ENCODE peak calls at places on chromosomes 2 and 18, in eight cellular contexts. I, B, H, C, F, Z, D and P are unnamed samples.

GRCh38 chr2:60661073-60661738 is 94.9 kb upstream of the PAPOLG start:
- DNase-seq in H (no peak), F (no peak), I (no peak), D (no peak), B (no peak), Z (no peak), C (no peak), P (no peak)

GRCh38 chr18:49898421-49898820 is 85.1 kb upstream of the ACAA2 start:
- DNase-seq in B (no peak), Z (peak), F (no peak), D (no peak), I (peak), H (no peak), C (peak), P (no peak)

GRCh38 chr18:56402872-56403516 is 235.4 kb downstream of the TXNL1 start:
- DNase-seq in Z (peak), I (no peak), F (no peak), B (no peak), H (peak), C (no peak), D (no peak), P (no peak)

GRCh38 chr2:31236433-31237205 is 2.7 kb downstream of the EHD3 start:
- DNase-seq in C (no peak), I (no peak), D (no peak), H (no peak), B (no peak), F (no peak), Z (no peak), P (peak)

GRCh38 chr18:33844232-33844631 is 266.2 kb downstream of the ASXL3 start:
- DNase-seq in H (no peak), Z (no peak), B (no peak), D (no peak), I (no peak), F (no peak), C (no peak), P (no peak)

GRCh38 chr18:13112982-13113381 is 105.6 kb upstream of the LDLRAD4 start:
- DNase-seq in B (no peak), H (no peak), I (no peak), C (peak), D (no peak), Z (peak), F (no peak), P (no peak)

GRCh38 chr2:44959855-44960254 is 18.4 kb downstream of the SIX3 start:
- DNase-seq in D (no peak), C (no peak), B (peak), F (no peak), I (no peak), H (peak), Z (no peak), P (no peak)

GRCh38 chr18:32754508-32755263 is 18.1 kb downstream of the KLHL14 start:
- DNase-seq in I (no peak), Z (no peak), D (no peak), B (no peak), F (no peak), C (peak), H (no peak), P (no peak)

GRCh38 chr2:200263279-200263678 is 43.2 kb upstream of the SPATS2L start:
- DNase-seq in F (no peak), I (no peak), D (no peak), C (no peak), Z (no peak), B (no peak), H (no peak), P (no peak)

GRCh38 chr2:64422466-64422865 is 31.5 kb upstream of the LGALSL start:
- DNase-seq in H (no peak), B (no peak), C (no peak), Z (no peak), I (no peak), F (no peak), D (no peak), P (no peak)

GRCh38 chr18:68314403-68314802 is 400.5 kb downstream of the TMX3 start:
- DNase-seq in C (no peak), Z (no peak), B (no peak), F (no peak), D (no peak), H (no peak), I (no peak), P (no peak)

GRCh38 chr2:44392338-44392943 is 30.7 kb downstream of the CAMKMT start:
- DNase-seq in B (no peak), F (peak), D (no peak), H (peak), C (peak), Z (peak), I (peak), P (no peak)

GRCh38 chr2:127541849-127542630 is 6.6 kb downstream of the MYO7B start:
- DNase-seq in B (no peak), H (no peak), F (no peak), I (no peak), Z (no peak), C (no peak), D (no peak), P (no peak)

GRCh38 chr2:13611939-13612338 is 895.2 kb downstream of the TRIB2 start:
- DNase-seq in B (no peak), Z (no peak), C (no peak), I (no peak), H (no peak), D (no peak), F (no peak), P (no peak)

GRCh38 chr2:240239325-240239724 is 98.9 kb upstream of the OTOS start:
- DNase-seq in C (no peak), Z (no peak), H (no peak), D (no peak), I (no peak), F (no peak), B (peak), P (no peak)

GRCh38 chr2:30796723-30797122 is 10.5 kb downstream of the CAPN13 start:
- DNase-seq in H (no peak), C (peak), Z (no peak), F (no peak), I (no peak), B (no peak), D (no peak), P (no peak)

GRCh38 chr2:29108225-29108624 is 7.0 kb upstream of the CLIP4 start:
- DNase-seq in Z (no peak), B (no peak), C (no peak), I (no peak), H (no peak), F (no peak), D (no peak), P (no peak)

GRCh38 chr18:56659111-56659510 is 8.0 kb downstream of the WDR7 start:
- DNase-seq in H (no peak), Z (no peak), F (no peak), C (no peak), I (no peak), D (no peak), B (no peak), P (no peak)

GRCh38 chr2:233410191-233410760 is 56.0 kb downstream of the DGKD start:
- DNase-seq in C (no peak), B (peak), H (no peak), Z (no peak), D (no peak), I (no peak), F (no peak), P (no peak)

GRCh38 chr2:240213226-240213475 is 72.7 kb upstream of the OTOS start:
- DNase-seq in D (peak), F (no peak), B (no peak), H (no peak), Z (no peak), I (no peak), C (no peak), P (no peak)

GRCh38 chr2:175805442-175806114 is 196.5 kb downstream of the LNPK start:
- DNase-seq in Z (no peak), B (no peak), H (no peak), F (no peak), C (no peak), I (no peak), D (no peak), P (no peak)

GRCh38 chr2:6814312-6814711 is 51.4 kb downstream of the CMPK2 start:
- DNase-seq in I (no peak), F (no peak), H (no peak), C (no peak), B (no peak), D (no peak), Z (no peak), P (no peak)

GRCh38 chr18:48529796-48530195 is 9.0 kb upstream of the CTIF start:
- DNase-seq in H (no peak), F (no peak), B (no peak), C (no peak), D (no peak), Z (no peak), I (no peak), P (no peak)

GRCh38 chr2:237431856-237432255 is 17.9 kb upstream of the COL6A3 start:
- DNase-seq in H (no peak), I (no peak), B (no peak), D (no peak), Z (no peak), C (no peak), F (no peak), P (no peak)

GRCh38 chr2:168571061-168571460 is 115.0 kb downstream of the CERS6 start:
- DNase-seq in Z (no peak), B (no peak), F (no peak), I (no peak), C (no peak), H (no peak), D (no peak), P (no peak)

GRCh38 chr18:31162825-31163435 is at the start of gene DSC1:
- DNase-seq in I (no peak), D (no peak), B (no peak), F (no peak), Z (no peak), C (no peak), H (no peak), P (no peak)

GRCh38 chr2:212863185-212863588 is 288.2 kb downstream of the IKZF2 start:
- DNase-seq in C (peak), I (no peak), H (no peak), B (no peak), D (peak), Z (no peak), F (peak), P (no peak)

GRCh38 chr18:26909599-26910290 is 44.2 kb upstream of the AQP4 start:
- DNase-seq in D (no peak), C (no peak), H (no peak), B (no peak), F (no peak), Z (no peak), I (no peak), P (no peak)

GRCh38 chr2:109173311-109174171 is 44.5 kb downstream of the SH3RF3 start:
- DNase-seq in Z (peak), H (peak), B (peak), D (no peak), F (no peak), I (peak), C (peak), P (peak)

GRCh38 chr2:233449071-233449901 is 95.0 kb downstream of the DGKD start:
- DNase-seq in H (no peak), C (peak), F (no peak), D (peak), B (peak), I (peak), Z (no peak), P (no peak)

GRCh38 chr2:241854342-241855244 is 4.1 kb downstream of the PDCD1 start:
- DNase-seq in I (peak), Z (no peak), B (peak), C (no peak), H (no peak), D (peak), F (no peak), P (no peak)

GRCh38 chr2:116719841-116720240 is 1094.7 kb upstream of the DDX18 start:
- DNase-seq in Z (no peak), I (no peak), D (no peak), B (no peak), C (no peak), H (no peak), F (no peak), P (no peak)

GRCh38 chr2:96534701-96535181 is 1.8 kb upstream of the ARID5A start:
- DNase-seq in F (no peak), H (no peak), B (no peak), D (peak), I (no peak), C (no peak), Z (no peak), P (no peak)

GRCh38 chr18:47754311-47755101 is 176.0 kb downstream of the SMAD2 start:
- DNase-seq in F (peak), C (peak), B (no peak), Z (no peak), H (no peak), I (no peak), D (no peak), P (no peak)

GRCh38 chr2:215422676-215423075 is 13.2 kb downstream of the FN1 start:
- DNase-seq in I (no peak), C (no peak), Z (no peak), H (no peak), B (no peak), F (no peak), D (no peak), P (no peak)
- H3K4me3 ChIP-seq in I (no peak), C (no peak), Z (no peak), H (no peak), B (no peak), F (no peak), D (no peak), P (no peak)

GRCh38 chr18:74190086-74190485 is 41.8 kb downstream of the TIMM21 start:
- DNase-seq in Z (no peak), B (no peak), F (no peak), C (no peak), H (no peak), D (no peak), I (no peak), P (no peak)
- TF ChIP-seq CTCF in Z (no peak), B (no peak), F (no peak), C (no peak), H (no peak), D (no peak), I (no peak), P (no peak)

GRCh38 chr2:224263571-224264043 is 138.3 kb downstream of the FAM124B start:
- DNase-seq in F (no peak), B (no peak), Z (no peak), D (no peak), H (no peak), C (no peak), I (no peak), P (no peak)

GRCh38 chr2:224271854-224272620 is 129.9 kb downstream of the FAM124B start:
- DNase-seq in Z (no peak), C (no peak), F (no peak), B (no peak), D (no peak), I (no peak), H (no peak), P (no peak)

DNA sequence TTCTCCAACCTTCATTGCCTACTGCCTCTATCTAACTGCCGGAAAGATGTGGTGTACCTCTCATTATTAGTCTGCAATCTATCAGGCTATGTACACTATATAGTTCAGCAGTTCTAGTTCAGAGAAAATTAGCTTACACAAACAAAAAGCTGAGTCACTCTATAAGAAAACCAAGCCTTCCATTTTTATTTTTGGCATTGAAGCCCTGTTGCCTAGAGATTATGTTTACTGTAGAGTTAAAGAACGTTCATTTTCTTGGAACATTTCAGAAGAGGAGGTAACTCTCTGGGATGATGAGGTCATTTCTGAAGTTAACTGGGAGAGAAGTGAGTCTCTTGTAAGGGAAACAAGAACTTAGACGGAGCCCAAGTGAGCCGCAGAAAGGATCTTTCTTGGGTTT is 133.5 kb downstream of the FAM124B start:
- DNase-seq in F (no peak), H (no peak), C (no peak), Z (no peak), I (no peak), B (no peak), D (no peak), P (no peak)
- H3K4me3 ChIP-seq in F (no peak), H (no peak), C (no peak), Z (no peak), I (no peak), B (no peak), D (no peak), P (no peak)

DNA sequence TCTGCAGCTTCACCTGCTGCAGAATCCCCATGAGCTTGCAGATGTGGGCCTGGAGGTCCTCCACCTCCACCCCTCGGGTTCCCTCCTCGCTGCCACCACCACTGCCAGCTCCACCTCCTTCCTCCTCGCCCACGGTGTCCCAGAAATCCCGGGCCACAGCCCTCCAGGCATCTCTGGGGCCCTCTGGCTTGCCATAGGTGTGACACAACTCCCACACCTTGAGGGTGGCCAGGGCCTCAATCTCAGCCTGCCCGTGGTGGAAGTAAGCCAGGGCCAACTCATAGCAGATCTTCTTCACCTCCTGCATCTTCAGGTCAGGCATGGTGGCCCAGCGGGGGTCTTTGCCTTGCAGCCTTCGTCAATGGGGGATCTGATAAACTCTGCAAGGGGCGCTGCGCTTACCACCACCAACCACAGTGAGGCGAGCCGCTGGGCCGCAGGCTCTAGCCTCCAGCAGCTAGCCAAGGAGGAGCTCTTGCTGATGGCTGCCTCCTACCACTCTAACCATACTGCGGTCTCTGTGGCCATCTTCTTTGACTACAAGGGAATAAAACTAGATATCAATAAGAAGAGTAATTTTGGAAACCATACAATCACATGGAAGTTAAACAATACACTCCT is 36.1 kb upstream of the ANKRD62 start:
- DNase-seq in F (no peak), H (no peak), Z (no peak), I (no peak), D (no peak), C (no peak), B (no peak), P (no peak)
- TF ChIP-seq CTCF in F (no peak), H (no peak), Z (no peak), I (no peak), D (no peak), C (peak), B (no peak), P (no peak)

GRCh38 chr2:174248998-174249592 is 763 bp upstream of the OLA1 start:
- DNase-seq in C (no peak), Z (no peak), D (no peak), I (no peak), H (no peak), B (no peak), F (no peak), P (no peak)
- H3K4me3 ChIP-seq in C (peak), Z (peak), D (peak), I (peak), H (peak), B (peak), F (peak), P (peak)

DNA sequence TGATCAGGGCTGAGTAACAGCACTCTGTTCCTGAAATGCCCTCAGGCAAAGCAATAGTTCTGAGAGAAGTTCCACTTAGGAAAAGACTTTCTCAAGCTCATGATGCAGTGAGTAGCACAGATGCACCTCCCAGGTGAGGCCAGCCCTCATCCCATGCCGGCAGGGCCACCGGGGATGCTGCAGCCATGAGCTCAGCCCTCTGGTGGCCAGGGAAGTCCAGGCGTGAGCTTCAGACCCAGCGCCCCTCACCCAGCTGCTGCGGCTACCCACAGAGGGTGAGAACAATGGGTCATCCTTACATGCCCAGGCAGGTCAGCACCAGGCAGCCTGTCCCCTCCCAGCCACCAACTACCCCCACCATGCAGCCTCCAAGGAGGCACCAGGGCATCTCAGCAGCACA is 50.7 kb downstream of the TTC32 start:
- DNase-seq in I (no peak), H (no peak), C (peak), D (no peak), B (peak), F (no peak), Z (no peak), P (peak)
- TF ChIP-seq CTCF in I (no peak), H (no peak), C (peak), D (no peak), B (no peak), F (peak), Z (no peak), P (no peak)

GRCh38 chr2:113754160-113754559 is 2.3 kb downstream of the SLC35F5 start:
- DNase-seq in Z (no peak), F (no peak), B (no peak), H (no peak), C (no peak), D (no peak), I (no peak), P (no peak)
- H3K4me3 ChIP-seq in Z (no peak), F (no peak), B (no peak), H (no peak), C (no peak), D (no peak), I (peak), P (no peak)

DNA sequence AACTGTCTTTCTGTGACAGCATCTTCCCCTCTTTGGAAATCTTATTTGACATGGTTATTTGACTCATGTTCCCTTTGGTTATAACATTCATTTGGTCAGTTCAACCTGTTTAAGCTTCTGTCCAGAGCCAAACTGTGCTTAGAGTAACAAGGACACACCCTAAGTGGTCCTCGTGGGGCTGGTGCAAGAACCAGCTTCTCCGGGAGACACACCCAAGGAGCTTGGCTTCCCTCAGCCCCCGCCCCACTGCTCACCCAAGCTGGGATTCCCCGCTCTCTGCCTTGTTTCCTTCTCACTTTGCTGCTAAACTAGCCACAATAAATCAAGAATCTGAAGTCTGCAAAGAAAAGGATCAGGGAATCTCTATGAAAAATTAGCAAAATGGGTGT is 1.4 kb downstream of the SCYGR3 start:
- DNase-seq in H (no peak), D (no peak), C (no peak), B (no peak), Z (no peak), F (no peak), I (no peak), P (no peak)
- TF ChIP-seq CTCF in H (no peak), D (no peak), C (no peak), B (no peak), Z (no peak), F (no peak), I (no peak), P (no peak)

GRCh38 chr2:230170532-230170931 is 49.3 kb downstream of the SP110 start:
- DNase-seq in C (no peak), I (no peak), D (no peak), Z (peak), F (no peak), H (no peak), B (no peak), P (no peak)
- H3K4me3 ChIP-seq in C (no peak), I (no peak), D (peak), Z (no peak), F (no peak), H (no peak), B (no peak), P (no peak)

GRCh38 chr18:212780-213179 is 54.4 kb downstream of the USP14 start:
- DNase-seq in B (no peak), F (no peak), I (no peak), D (no peak), H (no peak), Z (no peak), C (no peak), P (no peak)
- TF ChIP-seq CTCF in B (no peak), F (no peak), I (no peak), D (no peak), H (no peak), Z (no peak), C (peak), P (no peak)